ENCODE peak calls at places on chromosomes 6 and 20, in four cellular contexts. Z is fibroblast of lung, V is astrocyte, I is endothelial cell of umbilical vein. Y is an unnamed sample.
A peak's percentile ranks its signal among the peaks of the same experiment; 100 is the strongest.

GRCh38 chr20:16637814-16638213 is 64.6 kb upstream of the KIF16B start:
- DNase-seq in Z (no peak), V (no peak), I (no peak), Y (no peak)

GRCh38 chr20:54291339-54292060 is 83.6 kb downstream of the PFDN4 start:
- DNase-seq in Z (no peak), V (no peak), I (no peak), Y (no peak)

GRCh38 chr6:92196320-92196719 is 1223.0 kb downstream of the EPHA7 start:
- DNase-seq in Z (no peak), V (no peak), I (no peak), Y (no peak)

GRCh38 chr6:95576621-95577316 is 566 bp upstream of the MANEA start:
- DNase-seq in Z (peak; percentile 41), V (peak; percentile 20), I (peak; percentile 62), Y (peak; percentile 22)

GRCh38 chr6:100435299-100435698 is 29.4 kb downstream of the SIM1 start:
- DNase-seq in Z (no peak), V (peak; percentile 57), I (no peak), Y (peak; percentile 66)

GRCh38 chr6:87243812-87244211 is 78.6 kb upstream of the SMIM8 start:
- DNase-seq in Z (no peak), V (no peak), I (no peak), Y (no peak)

GRCh38 chr6:21987501-21987957 is 309.3 kb downstream of the PRL start:
- DNase-seq in Z (peak; percentile 96), V (peak; percentile 96), I (peak; percentile 96), Y (peak; percentile 78)

GRCh38 chr6:161788531-161788930 is 514.7 kb upstream of the AGPAT4 start:
- DNase-seq in Z (no peak), V (no peak), I (no peak), Y (peak; percentile 0)

GRCh38 chr20:51156041-51156795 is 133.3 kb upstream of the KCNG1 start:
- DNase-seq in Z (peak; percentile 89), V (peak; percentile 20), I (no peak), Y (no peak)

GRCh38 chr6:117829594-117830319 is 77.3 kb upstream of the SLC35F1 start:
- DNase-seq in Z (peak; percentile 22), V (peak; percentile 29), I (peak; percentile 39), Y (peak; percentile 33)

GRCh38 chr6:51901766-51902165 is 185.6 kb downstream of the PKHD1 start:
- DNase-seq in Z (no peak), V (no peak), I (no peak), Y (no peak)

GRCh38 chr20:17431621-17432364 is 99.4 kb downstream of the BFSP1 start:
- DNase-seq in Z (peak; percentile 64), V (peak; percentile 10), I (peak; percentile 33), Y (peak; percentile 23)

GRCh38 chr6:37426945-37427510 is 6.0 kb upstream of the CMTR1 start:
- DNase-seq in Z (peak; percentile 28), V (no peak), I (no peak), Y (no peak)

GRCh38 chr6:133594551-133594950 is 294.4 kb upstream of the TCF21 start:
- DNase-seq in Z (peak; percentile 52), V (no peak), I (no peak), Y (no peak)

GRCh38 chr20:25397827-25398226 is 7.2 kb upstream of the ABHD12 start:
- DNase-seq in Z (no peak), V (no peak), I (no peak), Y (peak; percentile 41)

DNA sequence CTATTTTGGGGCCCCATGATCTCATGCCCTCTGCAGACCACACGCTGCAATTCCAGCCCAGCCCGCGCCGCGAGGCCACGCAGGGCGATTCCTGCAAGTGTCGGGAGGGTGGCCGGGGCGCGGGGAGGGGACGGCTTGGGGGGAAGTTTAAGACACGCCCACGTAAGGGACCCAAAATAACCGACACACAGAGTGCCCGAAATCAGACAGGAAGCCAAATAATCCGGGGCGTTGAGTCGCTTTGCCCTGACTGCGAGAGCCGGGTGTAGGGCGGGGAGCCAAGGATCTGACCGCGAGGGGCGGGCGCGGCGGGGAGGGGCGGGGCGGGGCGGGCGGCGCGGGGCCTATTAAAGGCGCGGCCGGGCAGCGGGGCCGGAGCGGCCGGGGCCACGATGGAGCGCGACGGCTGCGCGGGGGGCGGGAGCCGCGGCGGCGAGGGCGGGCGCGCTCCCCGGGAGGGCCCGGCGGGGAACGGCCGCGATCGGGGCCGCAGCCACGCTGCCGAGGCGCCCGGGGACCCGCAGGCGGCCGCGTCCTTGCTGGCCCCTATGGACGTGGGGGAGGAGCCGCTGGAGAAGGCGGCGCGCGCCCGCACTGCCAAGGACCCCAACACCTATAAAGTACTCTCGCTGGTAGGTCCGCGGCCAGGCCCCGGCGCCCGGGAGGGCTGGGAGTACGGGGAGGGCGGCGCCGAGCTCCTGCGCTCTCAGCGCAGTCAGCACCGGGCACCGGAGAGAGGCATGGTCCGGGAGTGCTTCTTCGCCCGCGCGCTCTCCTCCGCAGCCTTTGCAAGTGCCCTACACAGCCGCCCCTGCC is at the start of gene ENPP1:
- DNase-seq in Z (peak; percentile 74), V (peak; percentile 47), I (peak; percentile 45), Y (peak; percentile 39)
- TF ChIP-seq CTCF in Z (no peak), V (no peak), I (peak; percentile 10), Y (no peak)

GRCh38 chr20:3681931-3682820 is at the start of gene ADAM33:
- DNase-seq in Z (peak; percentile 36), V (no peak), I (no peak), Y (no peak)
- H2AFZ ChIP-seq in Z (no peak within 1 kb of the TSS), V (peak within 1 kb of the TSS; percentile 55), I (peak within 1 kb of the TSS; percentile 42), Y (no peak within 1 kb of the TSS)

GRCh38 chr6:30960907-30961673 is 20.3 kb downstream of the MUCL3 start:
- DNase-seq in Z (peak; percentile 17), V (peak; percentile 8), I (no peak), Y (no peak)
- H3K27me3 ChIP-seq in Z (peaks cover 9% of the 10 kb centered on the region), V (peaks cover 5% of the 10 kb centered on the region), I (peaks cover 27% of the 10 kb centered on the region), Y (no peaks in the 10 kb centered on the region)

DNA sequence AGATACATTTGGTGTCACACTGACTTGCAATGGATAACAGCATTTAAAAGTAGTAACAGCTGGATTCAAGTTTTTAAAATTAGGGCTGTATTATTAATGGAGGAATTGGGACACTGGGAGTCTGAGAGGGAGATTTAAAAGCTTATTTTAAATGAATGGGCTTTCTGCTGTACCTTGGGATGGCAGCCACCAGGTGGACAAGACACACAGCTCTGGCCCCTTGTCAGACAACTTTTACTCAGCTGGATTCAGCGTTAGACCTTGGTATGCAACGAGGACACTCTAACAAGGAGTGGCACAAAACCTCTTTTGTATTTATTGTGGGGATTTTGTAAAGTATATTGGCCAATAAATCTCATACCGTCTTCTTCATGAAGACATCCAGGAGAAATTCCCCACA is 105.8 kb downstream of the LCA5 start:
- DNase-seq in Z (no peak), V (no peak), I (no peak), Y (peak; percentile 62)
- TF ChIP-seq CTCF in Z (no peak), V (no peak), I (no peak), Y (peak; percentile 67)

DNA sequence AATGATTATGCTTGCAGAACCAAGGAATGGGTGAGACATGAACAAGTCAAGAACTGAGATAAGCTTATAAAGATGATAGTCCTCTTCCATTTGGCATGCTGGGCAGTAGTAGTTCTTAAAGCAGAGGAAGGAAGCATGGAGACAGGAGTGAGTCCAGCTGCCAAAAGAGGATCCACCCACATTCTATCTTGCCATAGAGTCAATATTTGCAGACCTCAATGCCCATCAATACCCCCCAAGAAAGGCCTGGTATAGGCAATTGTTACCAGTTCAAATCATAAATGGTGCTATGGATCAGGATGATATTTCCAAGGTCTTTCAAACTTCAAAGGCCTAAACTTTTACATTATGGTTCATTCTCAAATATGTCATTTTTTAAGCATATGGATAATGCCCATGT is 4.8 kb downstream of the ARHGAP18 start:
- DNase-seq in Z (no peak), V (no peak), I (no peak), Y (no peak)
- H2AFZ ChIP-seq in Z (no peak overlapping the region), V (no peak overlapping the region), I (no peak overlapping the region), Y (no peak overlapping the region)

DNA sequence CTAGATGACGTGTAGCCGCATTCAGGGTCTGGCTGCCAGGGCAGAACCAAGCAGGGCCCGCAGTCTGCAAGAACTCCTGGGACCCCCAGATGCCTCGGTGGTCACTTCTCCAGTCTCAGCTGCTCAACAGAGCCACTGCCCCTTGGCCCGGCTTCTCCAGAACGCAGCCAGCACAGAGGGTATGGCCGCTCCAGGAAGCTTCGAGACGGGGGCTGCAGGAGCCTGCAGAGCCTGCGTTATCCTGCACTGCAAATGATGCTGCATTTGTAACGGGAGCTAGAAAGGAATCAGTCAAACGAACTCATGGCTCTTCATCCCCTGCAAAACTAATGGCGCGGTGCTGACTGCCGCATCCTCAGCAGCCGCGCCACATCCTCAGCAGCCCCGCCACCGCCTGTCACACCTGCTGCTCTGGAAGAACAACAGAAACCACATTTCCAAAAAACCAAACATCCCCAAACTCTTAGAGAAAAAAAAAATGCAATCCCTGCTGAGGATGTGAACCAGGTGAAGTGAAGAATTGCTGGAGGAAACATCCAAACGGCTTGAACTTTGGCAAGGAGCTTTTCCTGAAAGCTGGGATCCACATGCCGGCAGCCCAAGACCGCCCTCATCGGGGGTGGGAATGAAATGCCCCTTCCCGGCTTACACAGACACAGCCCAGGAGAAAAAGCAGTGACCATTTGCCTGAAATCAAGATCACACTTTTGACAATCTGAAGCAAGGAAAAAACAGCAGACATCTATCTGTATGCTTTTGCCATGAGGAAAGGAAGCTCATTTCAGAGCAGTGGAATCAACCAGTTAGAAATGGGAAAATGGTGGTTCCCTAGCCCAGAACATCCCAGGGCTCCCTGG is 254.7 kb downstream of the TAF4 start:
- DNase-seq in Z (no peak), V (no peak), I (no peak), Y (no peak)
- H3K27me3 ChIP-seq in Z (peaks cover 17% of the 10 kb centered on the region), V (peaks cover 2% of the 10 kb centered on the region), I (no peaks in the 10 kb centered on the region), Y (no peaks in the 10 kb centered on the region)

GRCh38 chr6:109058620-109059019 is 36.0 kb downstream of the SESN1 start:
- DNase-seq in Z (no peak), V (no peak), I (no peak), Y (no peak)

GRCh38 chr6:109060585-109060984 is 34.1 kb downstream of the SESN1 start:
- DNase-seq in Z (no peak), V (no peak), I (peak; percentile 65), Y (no peak)

GRCh38 chr6:109059148-109059547 is 35.5 kb downstream of the SESN1 start:
- DNase-seq in Z (peak; percentile 38), V (no peak), I (no peak), Y (peak; percentile 43)

GRCh38 chr6:109062216-109062615 is 32.4 kb downstream of the SESN1 start:
- DNase-seq in Z (no peak), V (no peak), I (no peak), Y (no peak)

DNA sequence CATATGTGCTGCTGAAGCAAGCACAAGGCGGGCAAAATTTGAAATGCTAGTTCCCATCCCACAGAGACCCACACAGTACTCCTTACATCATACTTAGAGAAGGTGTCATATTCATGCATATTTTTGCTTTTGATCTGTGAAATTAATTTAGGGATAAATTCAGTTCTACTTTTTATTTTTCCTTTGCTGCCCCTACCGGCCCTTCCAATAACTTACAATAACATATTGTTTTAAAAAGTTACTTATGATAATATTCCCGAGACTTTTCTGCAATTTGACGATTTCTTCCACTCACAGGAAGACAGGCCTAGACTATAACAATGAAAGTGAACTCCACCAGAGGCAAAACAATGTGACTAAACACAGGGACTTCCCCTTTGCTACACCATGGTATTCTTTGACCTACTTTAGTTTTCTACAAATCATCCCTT is 35.0 kb downstream of the SESN1 start:
- DNase-seq in Z (no peak), V (no peak), I (peak; percentile 95), Y (peak; percentile 48)
- TF ChIP-seq CTCF in Z (no peak), V (no peak), I (peak; percentile 10), Y (peak; percentile 30)